ENCODE peak calls at places on chromosomes 11 and 22, in four cellular contexts. H is GM23248, M is HFF-Myc, O is cardiac muscle cell. Q is an unnamed sample.

GRCh38 chr22:38414009-38414395 is 41.0 kb downstream of the KCNJ4 start:
- DNase-seq in H (no peak), M (no peak), O (no peak), Q (no peak)

GRCh38 chr11:115659061-115659963 is 155.1 kb upstream of the CADM1 start:
- DNase-seq in H (no peak), M (no peak), O (peak), Q (no peak)

GRCh38 chr11:3153291-3153861 is 11.7 kb downstream of the OSBPL5 start:
- DNase-seq in H (peak), M (no peak), O (no peak), Q (peak)

GRCh38 chr11:2368178-2368850 is 8.8 kb upstream of the CD81 start:
- DNase-seq in H (no peak), M (no peak), O (no peak), Q (no peak)

GRCh38 chr11:57566564-57567209 is 785 bp downstream of the UBE2L6 start:
- DNase-seq in H (peak), M (no peak), O (no peak), Q (no peak)

GRCh38 chr11:65817312-65817814 is 16.4 kb upstream of the SNX32 start:
- DNase-seq in H (no peak), M (no peak), O (no peak), Q (no peak)

GRCh38 chr22:22748297-22748743 is 103.9 kb downstream of the GGTLC2 start:
- DNase-seq in H (peak), M (no peak), O (no peak), Q (peak)

GRCh38 chr11:12200359-12201015 is 90.1 kb downstream of the MICAL2 start:
- DNase-seq in H (peak), M (peak), O (no peak), Q (no peak)

GRCh38 chr11:86469491-86470388 is 95.1 kb downstream of the CCDC81 start:
- DNase-seq in H (no peak), M (no peak), O (no peak), Q (no peak)

GRCh38 chr22:44847380-44847779 is 95.0 kb downstream of the ARHGAP8 start:
- DNase-seq in H (no peak), M (no peak), O (no peak), Q (no peak)

GRCh38 chr22:45131749-45132148 is 32.0 kb upstream of the NUP50 start:
- DNase-seq in H (no peak), M (no peak), O (no peak), Q (no peak)

GRCh38 chr22:23149743-23150238 is 4.5 kb downstream of the RAB36 start:
- DNase-seq in H (no peak), M (no peak), O (no peak), Q (no peak)

DNA sequence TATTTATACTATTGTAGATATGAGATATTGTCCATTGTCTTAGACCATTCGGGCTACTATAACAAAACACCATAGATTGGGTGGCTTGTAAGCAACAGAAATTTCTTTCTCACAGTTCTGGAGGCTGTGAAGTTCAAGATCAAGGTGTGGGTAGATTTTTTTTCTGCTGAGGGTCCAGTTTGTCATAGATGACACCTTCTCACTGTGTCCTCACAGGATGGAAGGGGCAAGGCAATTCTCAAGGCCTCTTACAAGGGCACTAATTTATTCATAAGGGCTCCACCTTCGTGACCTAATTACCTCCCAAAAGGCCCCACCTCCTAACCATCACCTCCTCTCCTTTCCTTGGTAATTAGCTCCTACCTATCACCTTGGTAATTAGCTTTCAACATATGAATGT is 92.4 kb upstream of the CD44 start:
- DNase-seq in H (no peak), M (no peak), O (no peak), Q (no peak)
- H3K4me3 ChIP-seq in H (no peak), M (no peak), O (no peak), Q (no peak)

GRCh38 chr11:67629386-67630229 is at the start of gene NUDT8:
- DNase-seq in H (peak), M (no peak), O (peak), Q (peak)

GRCh38 chr11:67628710-67629385 is 889 bp downstream of the NUDT8 start:
- DNase-seq in H (no peak), M (no peak), O (no peak), Q (no peak)

GRCh38 chr11:67627788-67628624 is 1.7 kb downstream of the NUDT8 start:
- DNase-seq in H (no peak), M (no peak), O (no peak), Q (no peak)

GRCh38 chr11:67627394-67627787 is 2.3 kb downstream of the NUDT8 start:
- DNase-seq in H (no peak), M (no peak), O (no peak), Q (no peak)

GRCh38 chr11:67626970-67627369 is 2.8 kb downstream of the NUDT8 start:
- DNase-seq in H (no peak), M (no peak), O (no peak), Q (no peak)
- H3K4me3 ChIP-seq in H (no peak), M (no peak), O (no peak), Q (no peak)

DNA sequence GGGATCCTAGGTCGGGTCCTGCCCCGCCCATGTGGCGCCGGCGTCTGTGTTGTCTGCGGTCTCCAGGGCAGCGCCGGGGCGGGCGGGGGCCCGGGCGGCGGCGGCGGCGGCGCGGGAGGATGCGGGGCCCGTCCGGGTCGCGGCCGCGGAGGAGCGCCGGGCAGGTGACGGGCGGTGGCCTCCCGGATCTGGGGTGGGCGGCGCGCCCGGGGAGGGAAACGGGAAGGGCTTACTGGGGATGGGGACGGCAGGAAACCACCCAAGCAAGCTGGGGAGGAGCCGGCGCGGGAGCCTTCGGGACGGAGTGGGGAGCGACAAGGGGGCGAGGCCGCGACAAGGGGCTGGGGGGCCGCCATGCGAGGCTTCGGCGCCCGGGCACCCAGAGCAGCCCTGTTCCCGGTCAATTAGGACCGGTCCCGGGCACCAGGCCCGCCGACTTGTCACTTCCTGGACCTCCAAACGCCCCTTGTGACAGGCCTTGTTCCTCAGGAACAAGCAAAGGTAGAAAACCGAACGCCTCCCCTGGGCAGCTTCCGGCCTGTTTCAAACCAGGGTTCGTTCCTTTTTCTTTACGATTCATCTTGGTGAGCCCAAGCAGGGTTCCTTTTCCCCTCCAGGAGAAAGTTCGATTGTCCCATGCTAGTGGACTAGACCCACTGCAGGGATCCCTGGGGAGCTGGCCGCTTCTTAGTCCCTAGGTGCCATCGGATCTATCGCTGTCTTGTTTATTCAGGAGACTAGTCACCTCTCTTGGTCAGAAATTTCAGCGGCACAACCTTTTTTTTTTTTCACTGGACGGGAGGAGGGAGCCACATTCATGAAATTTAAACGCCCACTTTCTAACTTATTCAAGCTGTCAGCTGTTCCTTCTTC is 486 bp downstream of the JHY start:
- DNase-seq in H (peak), M (no peak), O (peak), Q (peak)
- H3K4me3 ChIP-seq in H (peak), M (peak), O (peak), Q (peak)

GRCh38 chr22:41913040-41913719 is 1.7 kb downstream of the SHISA8 start:
- DNase-seq in H (no peak), M (no peak), O (no peak), Q (no peak)

GRCh38 chr22:41913842-41914534 is 886 bp downstream of the SHISA8 start:
- DNase-seq in H (peak), M (no peak), O (peak), Q (no peak)

GRCh38 chr22:41915035-41915782 is at the start of gene SHISA8:
- DNase-seq in H (peak), M (no peak), O (peak), Q (no peak)

GRCh38 chr22:41915783-41916493 is 1.1 kb upstream of the SHISA8 start:
- DNase-seq in H (no peak), M (no peak), O (no peak), Q (no peak)

GRCh38 chr22:41914611-41915034 is 251 bp downstream of the SHISA8 start:
- DNase-seq in H (no peak), M (no peak), O (no peak), Q (no peak)
- H3K4me3 ChIP-seq in H (peak), M (no peak), O (peak), Q (peak)